ENCODE peak calls at places on chromosomes 4 and X, in eight cellular contexts. C is tibial nerve, F is iris pigment epithelial cell, A is GM03348, U is A549, N is activated gamma-delta T cell, E is AG04449, V is T follicular helper cell. H is an unnamed sample.

GRCh38 chr4:88447339-88447738 is 9.6 kb upstream of the HERC5 start:
- DNase-seq in F (no peak), N (no peak), U (no peak), A (no peak), C (no peak), V (no peak), E (no peak), H (no peak)

GRCh38 chr4:40918330-40918729 is 168.6 kb downstream of the NSUN7 start:
- DNase-seq in N (no peak), C (peak), E (peak), F (peak), U (no peak), V (no peak), A (peak), H (no peak)

GRCh38 chrX:19627533-19627932 is 112.2 kb upstream of the MAP3K15 start:
- DNase-seq in C (no peak), E (no peak), V (no peak), F (peak), N (no peak), U (no peak), A (no peak), H (no peak)

GRCh38 chr4:136121431-136121830 is 1410.9 kb downstream of the PCDH18 start:
- DNase-seq in F (peak), E (no peak), U (no peak), N (no peak), C (no peak), A (no peak), V (no peak), H (no peak)

GRCh38 chrX:6826856-6827255 is 291.9 kb upstream of the VCX3A start:
- DNase-seq in A (no peak), U (no peak), V (no peak), E (no peak), C (no peak), N (no peak), F (no peak), H (no peak)

GRCh38 chr4:97924341-97924958 is 218.8 kb downstream of the STPG2 start:
- DNase-seq in A (no peak), E (no peak), F (no peak), N (no peak), V (no peak), C (no peak), U (no peak), H (no peak)

GRCh38 chr4:73109493-73109892 is 40.0 kb upstream of the COX18 start:
- DNase-seq in V (no peak), F (no peak), U (no peak), A (no peak), N (no peak), E (no peak), C (no peak), H (no peak)

GRCh38 chrX:114930227-114930626 is 87.2 kb downstream of the IL13RA2 start:
- DNase-seq in U (no peak), A (no peak), C (no peak), V (no peak), E (no peak), F (no peak), N (no peak), H (no peak)

GRCh38 chr4:153594208-153594607 is 89.9 kb upstream of the TLR2 start:
- DNase-seq in E (peak), C (no peak), V (no peak), N (no peak), F (peak), U (no peak), A (peak), H (no peak)

GRCh38 chr4:108166038-108166437 is 2.7 kb downstream of the LEF1 start:
- DNase-seq in N (no peak), A (no peak), V (no peak), E (no peak), U (no peak), F (no peak), C (no peak), H (peak)

GRCh38 chrX:109886122-109886761 is 116.7 kb upstream of the TMEM164 start:
- DNase-seq in E (no peak), V (peak), N (no peak), A (peak), F (peak), U (peak), C (peak), H (peak)

GRCh38 chr4:119212251-119212963 is at the start of gene USP53:
- DNase-seq in V (peak), C (peak), E (peak), F (peak), A (peak), N (peak), U (peak), H (peak)

GRCh38 chr4:140149851-140150635 is 3.9 kb downstream of the MAML3 start:
- DNase-seq in V (peak), A (peak), C (peak), U (peak), N (peak), E (no peak), F (peak), H (peak)

GRCh38 chr4:56026596-56026995 is 77.9 kb downstream of the CEP135 start:
- DNase-seq in A (no peak), C (no peak), N (no peak), F (peak), E (no peak), V (no peak), U (no peak), H (no peak)

GRCh38 chrX:140764401-140764919 is 54.9 kb downstream of the LINC00632 start:
- DNase-seq in U (no peak), F (peak), V (no peak), N (no peak), E (no peak), A (peak), C (no peak), H (peak)

GRCh38 chrX:47489507-47490275 is 6.7 kb upstream of the ZNF41 start:
- DNase-seq in U (no peak), F (no peak), N (no peak), E (no peak), C (no peak), A (no peak), V (no peak), H (no peak)

GRCh38 chr4:123365412-123365811 is 31.2 kb upstream of the SPRY1 start:
- DNase-seq in F (no peak), N (no peak), A (no peak), U (no peak), C (no peak), E (no peak), V (no peak), H (no peak)

GRCh38 chrX:71616672-71617529 is 1.4 kb downstream of the CXCR3 start:
- DNase-seq in F (no peak), V (no peak), E (no peak), U (no peak), N (peak), C (no peak), A (no peak), H (peak)

GRCh38 chrX:143017272-143017671 is 8.5 kb upstream of the SPANXN4 start:
- DNase-seq in C (no peak), N (no peak), A (no peak), F (no peak), V (no peak), E (no peak), U (no peak), H (no peak)

GRCh38 chr4:151407466-151408379 is 1.3 kb upstream of the FHIP1A start:
- DNase-seq in N (peak), V (no peak), U (no peak), C (no peak), A (no peak), F (no peak), E (no peak), H (peak)

GRCh38 chrX:53817548-53817947 is 131.0 kb upstream of the HUWE1 start:
- DNase-seq in N (no peak), A (no peak), V (no peak), E (no peak), F (no peak), C (no peak), U (no peak), H (no peak)

H was measured in GM23338.